ENCODE peak calls at places on chromosomes 2 and 18, in four cellular contexts. V is K562, O is H1, H is GM12878. D is an unnamed sample.

GRCh38 chr2:240322991-240323390 is 112.5 kb upstream of the GPC1 start:
- DNase-seq in O (no peak), V (no peak), H (no peak), D (no peak)

GRCh38 chr2:178681081-178681480 is 126.1 kb downstream of the TTN start:
- DNase-seq in V (no peak), O (no peak), H (no peak), D (no peak)

GRCh38 chr2:28895189-28895893 is 874 bp downstream of the WDR43 start:
- DNase-seq in O (no peak), H (no peak), V (peak), D (peak)

GRCh38 chr2:114550895-114551793 is 108.7 kb downstream of the DPP10 start:
- DNase-seq in H (no peak), O (peak), V (peak), D (peak)

GRCh38 chr18:36402765-36403396 is 105.4 kb downstream of the FHOD3 start:
- DNase-seq in H (no peak), O (no peak), V (no peak), D (peak)

GRCh38 chr2:8600456-8600855 is 81.4 kb upstream of the ID2 start:
- DNase-seq in V (no peak), H (no peak), O (no peak), D (no peak)

GRCh38 chr2:10931710-10932255 is 20.0 kb downstream of the KCNF1 start:
- DNase-seq in H (no peak), V (no peak), O (no peak), D (peak)

GRCh38 chr2:40403233-40403841 is 48.6 kb downstream of the SLC8A1 start:
- DNase-seq in V (no peak), O (no peak), H (no peak), D (peak)

GRCh38 chr18:48782381-48782841 is 168.4 kb downstream of the SMAD7 start:
- DNase-seq in O (no peak), V (no peak), H (no peak), D (no peak)

GRCh38 chr2:135782231-135782630 is 40.6 kb downstream of the UBXN4 start:
- DNase-seq in V (no peak), H (no peak), O (no peak), D (no peak)

GRCh38 chr2:240672701-240673190 is 9.9 kb downstream of the AQP12B start:
- DNase-seq in V (no peak), H (no peak), O (no peak), D (no peak)

GRCh38 chr2:29783696-29784095 is 137.7 kb downstream of the ALK start:
- DNase-seq in H (no peak), O (no peak), V (peak), D (no peak)

GRCh38 chr2:151672277-151672676 is 62.0 kb downstream of the NEB start:
- DNase-seq in H (no peak), O (no peak), V (no peak), D (no peak)

GRCh38 chr18:65468881-65469280 is 281.9 kb upstream of the CDH7 start:
- DNase-seq in O (no peak), V (no peak), H (no peak), D (no peak)

GRCh38 chr2:8398040-8398668 is 283.7 kb upstream of the ID2 start:
- DNase-seq in V (no peak), O (no peak), H (no peak), D (no peak)

GRCh38 chr2:54724560-54725342 is 1.3 kb downstream of the EML6 start:
- DNase-seq in V (no peak), H (no peak), O (no peak), D (no peak)

GRCh38 chr2:241672243-241673188 is 14.1 kb downstream of the DTYMK start:
- DNase-seq in V (no peak), O (no peak), H (no peak), D (no peak)

GRCh38 chr2:165016772-165017411 is 61.6 kb upstream of the SLC38A11 start:
- DNase-seq in O (no peak), V (no peak), H (no peak), D (peak)

GRCh38 chr2:224378087-224379085 is 23.5 kb downstream of the FAM124B start:
- DNase-seq in V (no peak), H (no peak), O (no peak), D (no peak)

GRCh38 chr18:10089881-10090280 is 176.1 kb downstream of the VAPA start:
- DNase-seq in H (no peak), V (no peak), O (no peak), D (no peak)

GRCh38 chr2:85680707-85681353 is 12.8 kb upstream of the SFTPB start:
- DNase-seq in O (no peak), V (no peak), H (no peak), D (no peak)

GRCh38 chr2:140627136-140627535 is 1503.7 kb downstream of the LRP1B start:
- DNase-seq in V (no peak), O (no peak), H (no peak), D (no peak)

GRCh38 chr2:144513388-144514100 is 6.4 kb downstream of the ZEB2 start:
- DNase-seq in O (no peak), V (no peak), H (no peak), D (peak)

GRCh38 chr18:79554945-79555645 is 124.5 kb upstream of the CTDP1 start:
- DNase-seq in O (no peak), V (no peak), H (no peak), D (no peak)

GRCh38 chr18:79553696-79554095 is 125.9 kb upstream of the CTDP1 start:
- DNase-seq in V (no peak), O (no peak), H (no peak), D (no peak)

GRCh38 chr18:79554321-79554720 is 125.3 kb upstream of the CTDP1 start:
- DNase-seq in O (no peak), V (no peak), H (no peak), D (no peak)

GRCh38 chr18:79556829-79557585 is 122.6 kb upstream of the CTDP1 start:
- DNase-seq in V (no peak), O (no peak), H (no peak), D (no peak)

DNA sequence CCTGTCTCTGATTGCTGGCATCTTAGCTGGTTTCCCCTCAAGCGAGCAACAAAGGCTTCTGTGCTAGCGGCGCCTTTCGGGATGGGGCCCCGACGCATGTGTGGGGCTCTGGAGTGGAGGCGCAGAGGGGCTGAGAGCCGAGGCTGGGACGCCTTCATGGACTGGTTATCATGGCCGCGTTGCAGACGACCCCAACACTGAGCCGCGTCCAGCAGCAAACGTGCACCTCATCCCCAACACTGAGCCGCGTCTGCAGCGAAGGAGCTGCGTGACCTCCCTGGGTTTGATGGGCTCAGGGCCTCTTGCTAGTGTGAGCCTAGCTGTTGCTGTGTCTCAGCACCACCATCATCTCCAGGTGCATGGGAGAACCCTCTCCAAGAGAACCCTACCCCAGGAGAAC is 123.7 kb upstream of the CTDP1 start:
- DNase-seq in H (no peak), O (no peak), V (no peak), D (no peak)
- TF ChIP-seq CHD1 in H (no peak), O (no peak), V (no peak), D (no peak)

GRCh38 chr18:42074704-42075103 is 119.7 kb downstream of the PIK3C3 start:
- DNase-seq in V (no peak), O (no peak), H (no peak), D (no peak)

GRCh38 chr18:42068030-42068429 is 113.0 kb downstream of the PIK3C3 start:
- DNase-seq in H (no peak), O (no peak), V (no peak), D (no peak)

GRCh38 chr18:42067527-42067926 is 112.5 kb downstream of the PIK3C3 start:
- DNase-seq in O (no peak), H (no peak), V (no peak), D (no peak)

GRCh38 chr18:42069036-42069435 is 114.0 kb downstream of the PIK3C3 start:
- DNase-seq in H (no peak), V (no peak), O (no peak), D (no peak)

GRCh38 chr18:42072407-42072806 is 117.4 kb downstream of the PIK3C3 start:
- DNase-seq in H (no peak), V (no peak), O (no peak), D (no peak)
- TF ChIP-seq CHD1 in H (no peak), V (no peak), O (no peak), D (no peak)

GRCh38 chr2:41966920-41967319 is 80.9 kb upstream of the PKDCC start:
- DNase-seq in V (no peak), O (no peak), H (no peak), D (no peak)

GRCh38 chr2:41966431-41966893 is 81.4 kb upstream of the PKDCC start:
- DNase-seq in V (no peak), O (no peak), H (no peak), D (peak)

GRCh38 chr2:41968182-41968578 is 79.6 kb upstream of the PKDCC start:
- DNase-seq in V (no peak), O (no peak), H (no peak), D (no peak)

GRCh38 chr2:41965886-41966285 is 81.9 kb upstream of the PKDCC start:
- DNase-seq in H (no peak), O (no peak), V (no peak), D (no peak)

DNA sequence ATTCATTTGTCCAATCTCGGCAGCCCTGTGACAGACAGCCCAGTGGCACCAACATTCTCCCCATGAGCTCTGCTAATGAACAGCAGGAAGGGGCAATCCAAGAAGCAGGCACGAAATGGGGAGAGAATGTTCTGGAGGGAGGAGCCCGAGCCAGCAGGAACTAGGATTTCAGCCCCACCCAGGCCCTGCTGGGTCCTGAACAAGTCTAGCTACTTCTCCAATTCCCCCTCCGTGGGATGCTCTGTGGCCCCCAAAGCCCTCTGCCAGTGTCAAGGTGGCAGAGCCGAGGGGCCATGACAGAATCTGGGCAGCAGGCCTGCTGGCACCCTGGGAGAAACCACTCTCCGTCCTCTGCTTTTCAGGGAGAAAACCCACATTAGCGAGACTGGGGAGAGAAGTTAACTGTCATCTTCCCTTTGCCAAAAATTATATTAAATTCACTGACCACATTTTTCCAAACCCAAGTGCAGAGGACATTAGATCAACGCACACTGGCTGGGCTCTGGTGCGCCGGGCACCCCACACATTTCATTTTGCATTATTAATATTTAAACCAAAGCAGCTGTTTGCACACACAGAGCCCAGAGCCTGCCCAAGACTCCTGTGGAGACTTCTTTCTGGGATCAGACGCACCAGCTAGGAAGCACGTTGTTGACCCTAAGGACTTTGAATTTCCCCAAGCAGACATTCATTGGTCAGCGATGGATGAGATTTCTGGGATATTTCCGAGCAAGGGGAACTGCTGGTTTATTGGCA is 80.2 kb upstream of the PKDCC start:
- DNase-seq in O (no peak), H (no peak), V (no peak), D (no peak)
- TF ChIP-seq CHD1 in O (no peak), H (no peak), V (no peak), D (no peak)

GRCh38 chr2:231672617-231673347 is 35.5 kb upstream of the PTMA start:
- DNase-seq in H (peak), O (no peak), V (peak), D (peak)

GRCh38 chr2:231673348-231673770 is 35.0 kb upstream of the PTMA start:
- DNase-seq in V (peak), O (peak), H (no peak), D (peak)

GRCh38 chr2:231677632-231678104 is 30.7 kb upstream of the PTMA start:
- DNase-seq in O (no peak), V (peak), H (no peak), D (peak)

GRCh38 chr2:231676243-231676642 is 32.1 kb upstream of the PTMA start:
- DNase-seq in H (no peak), O (no peak), V (no peak), D (no peak)

GRCh38 chr2:231674587-231675334 is 33.6 kb upstream of the PTMA start:
- DNase-seq in O (peak), H (no peak), V (peak), D (peak)
- TF ChIP-seq CHD1 in O (no peak), H (no peak), V (no peak), D (no peak)